ENCODE peak calls at places on chromosomes 16 and 17, in eight cellular contexts. V is mucosa of descending colon, P is Calu3, Y is H9, Z is epithelial cell of esophagus, U is activated B cell treated with CpG ODN at 0.5 μM for 24 hours, E is tibial nerve, G is uterus. Q is an unnamed sample.

GRCh38 chr17:70310251-70310672 is 140.9 kb downstream of the KCNJ2 start:
- DNase-seq in Z (no peak), U (no peak), Y (no peak), E (no peak), V (no peak), G (no peak), P (no peak), Q (no peak)

GRCh38 chr17:47286198-47286914 is 32.7 kb downstream of the ITGB3 start:
- DNase-seq in U (peak; percentile 50), Y (no peak), Z (no peak), G (no peak), V (no peak), P (no peak), E (no peak), Q (no peak)

GRCh38 chr17:27743288-27743885 is 56.9 kb downstream of the NOS2 start:
- DNase-seq in Z (no peak), U (no peak), V (no peak), E (no peak), P (no peak), G (no peak), Y (peak; percentile 14), Q (no peak)

GRCh38 chr16:67443299-67443698 is 12.4 kb downstream of the HSD11B2 start:
- DNase-seq in Z (no peak), Y (no peak), P (no peak), U (no peak), G (peak; percentile 94), V (no peak), E (peak; percentile 50), Q (no peak)

GRCh38 chr16:86604436-86605220 is 26.3 kb downstream of the FOXL1 start:
- DNase-seq in E (no peak), V (no peak), U (peak; percentile 44), P (no peak), Z (no peak), Y (no peak), G (no peak), Q (no peak)

GRCh38 chr16:53600076-53600475 is 97.1 kb upstream of the AKTIP start:
- DNase-seq in U (no peak), Z (no peak), Y (no peak), P (no peak), V (no peak), E (no peak), G (no peak), Q (no peak)

GRCh38 chr16:31664683-31665482 is 137.2 kb downstream of the AHSP start:
- DNase-seq in Y (no peak), G (no peak), P (no peak), E (no peak), V (no peak), Z (peak; percentile 47), U (no peak), Q (no peak)

GRCh38 chr17:81371910-81372760 is 23.1 kb upstream of the BAHCC1 start:
- DNase-seq in U (no peak), Z (no peak), V (no peak), P (peak; percentile 34), E (no peak), G (no peak), Y (peak; percentile 79), Q (no peak)

GRCh38 chr16:67990018-67990386 is 9.3 kb downstream of the DPEP2 start:
- DNase-seq in U (no peak), Y (no peak), G (no peak), P (no peak), Z (no peak), V (no peak), E (no peak), Q (no peak)

GRCh38 chr17:58092101-58092796 is 9.0 kb downstream of the DYNLL2 start:
- DNase-seq in G (no peak), U (no peak), P (no peak), Z (no peak), Y (no peak), V (no peak), E (no peak), Q (no peak)

GRCh38 chr17:46143827-46144236 is 49.4 kb downstream of the KANSL1 start:
- DNase-seq in E (no peak), Z (no peak), Y (no peak), U (no peak), G (no peak), P (no peak), V (no peak), Q (no peak)

GRCh38 chr17:51258756-51259573 is 884 bp downstream of the MBTD1 start:
- DNase-seq in V (peak; percentile 38), P (peak; percentile 39), Y (peak; percentile 61), U (no peak), G (peak; percentile 16), E (no peak), Z (no peak), Q (no peak)

GRCh38 chr17:34146440-34147043 is 108.5 kb upstream of the CCL2 start:
- DNase-seq in U (peak; percentile 21), E (no peak), G (no peak), P (peak; percentile 85), Y (peak; percentile 91), Z (peak; percentile 10), V (peak; percentile 81), Q (no peak)

GRCh38 chr17:48198950-48199541 is 91.5 kb downstream of the SNX11 start:
- DNase-seq in E (no peak), G (no peak), P (no peak), Y (no peak), U (no peak), V (peak; percentile 53), Z (no peak), Q (no peak)

GRCh38 chr17:30808785-30809286 is 15.7 kb downstream of the CRLF3 start:
- DNase-seq in Y (no peak), V (no peak), E (no peak), Z (no peak), P (no peak), G (no peak), U (no peak), Q (no peak)

GRCh38 chr17:40109471-40109824 is 9.1 kb upstream of the NR1D1 start:
- DNase-seq in P (no peak), U (no peak), Y (no peak), Z (peak; percentile 38), E (no peak), G (no peak), V (peak; percentile 58), Q (no peak)
- TF ChIP-seq CTCF in P (no peak), U (no peak), Y (peak; percentile 28), Z (no peak), E (no peak), G (no peak), V (no peak), Q (no peak)

GRCh38 chr16:77223184-77223583 is 24.0 kb downstream of the SYCE1L start:
- DNase-seq in P (no peak), E (no peak), Y (peak; percentile 77), U (no peak), G (no peak), Z (no peak), V (no peak), Q (no peak)
- TF ChIP-seq CTCF in P (peak; percentile 47), E (no peak), Y (peak; percentile 75), U (no peak), G (no peak), Z (peak; percentile 32), V (peak; percentile 23), Q (peak; percentile 29)

GRCh38 chr16:50557046-50557445 is 8.8 kb downstream of the NKD1 start:
- DNase-seq in P (no peak), G (no peak), E (no peak), Z (no peak), V (no peak), Y (no peak), U (no peak), Q (no peak)

GRCh38 chr16:50558913-50559312 is 10.7 kb downstream of the NKD1 start:
- DNase-seq in E (no peak), Z (no peak), U (no peak), G (no peak), P (no peak), V (no peak), Y (no peak), Q (no peak)

GRCh38 chr16:50555269-50555875 is 7.2 kb downstream of the NKD1 start:
- DNase-seq in E (no peak), P (no peak), Z (no peak), V (no peak), U (no peak), G (no peak), Y (no peak), Q (no peak)

GRCh38 chr16:50553731-50554360 is 5.7 kb downstream of the NKD1 start:
- DNase-seq in P (no peak), V (no peak), Y (no peak), Z (no peak), U (no peak), G (no peak), E (no peak), Q (no peak)

DNA sequence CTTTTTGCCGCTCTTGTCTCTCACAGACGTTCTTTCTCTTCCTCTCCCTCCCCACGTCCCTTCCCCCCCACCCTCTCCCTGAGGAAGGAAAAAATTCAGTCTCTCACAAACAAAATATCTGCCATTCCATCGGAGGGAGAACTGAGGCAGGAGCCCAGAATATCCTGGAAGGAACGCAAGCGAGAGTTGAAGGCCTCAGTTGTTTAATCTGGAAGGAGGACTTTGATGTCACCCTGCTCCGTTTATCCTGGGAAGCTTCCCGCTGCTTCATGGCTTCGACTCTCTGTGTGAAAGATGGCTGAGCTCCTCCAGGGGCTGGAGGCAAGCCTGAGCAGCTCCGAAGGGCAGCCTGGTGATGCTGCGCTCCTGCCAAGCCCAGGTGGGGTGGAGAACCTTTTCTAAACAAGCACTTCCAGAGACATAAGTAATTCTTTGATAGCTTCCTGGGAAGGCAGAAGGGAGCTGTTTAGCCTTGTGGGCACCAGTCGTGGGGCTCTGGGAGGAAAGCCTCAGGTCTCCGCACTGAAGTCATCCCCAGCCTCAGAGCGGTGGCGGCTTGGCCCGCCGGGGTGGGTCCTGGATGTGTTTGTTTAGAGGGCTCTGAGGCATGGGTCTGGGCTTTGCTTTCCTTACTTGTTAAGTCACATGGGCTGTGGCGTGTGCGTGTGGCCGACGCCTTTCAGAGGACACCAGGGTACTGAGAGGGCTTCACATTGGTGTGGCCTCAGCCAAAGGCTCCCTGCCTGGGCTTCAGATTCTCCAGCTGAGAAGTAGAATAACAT is 7.9 kb downstream of the NKD1 start:
- DNase-seq in E (no peak), V (no peak), U (no peak), Z (peak; percentile 11), Y (no peak), P (no peak), G (no peak), Q (no peak)
- TF ChIP-seq CTCF in E (no peak), V (no peak), U (no peak), Z (no peak), Y (no peak), P (no peak), G (no peak), Q (no peak)

GRCh38 chr17:76709077-76709950 is 1.5 kb downstream of the MXRA7 start:
- DNase-seq in P (no peak), E (peak; percentile 83), U (no peak), V (peak; percentile 66), G (peak; percentile 95), Y (peak; percentile 65), Z (peak; percentile 88), Q (peak; percentile 64)

GRCh38 chr17:76706817-76707216 is 3.9 kb downstream of the MXRA7 start:
- DNase-seq in U (no peak), G (no peak), Y (no peak), V (no peak), Z (no peak), P (no peak), E (no peak), Q (no peak)

GRCh38 chr17:76710863-76711611 is at the start of gene MXRA7:
- DNase-seq in Y (peak; percentile 86), P (peak; percentile 72), E (peak; percentile 65), V (peak; percentile 65), U (peak; percentile 73), Z (peak; percentile 67), G (peak; percentile 82), Q (peak; percentile 65)

GRCh38 chr17:76704799-76705198 is 6.0 kb downstream of the MXRA7 start:
- DNase-seq in E (no peak), U (no peak), Y (no peak), Z (no peak), G (no peak), P (no peak), V (no peak), Q (no peak)

GRCh38 chr17:76707985-76708807 is 2.6 kb downstream of the MXRA7 start:
- DNase-seq in Z (no peak), Y (peak; percentile 93), G (no peak), V (no peak), P (no peak), E (no peak), U (no peak), Q (no peak)
- TF ChIP-seq CTCF in Z (peak; percentile 21), Y (peak; percentile 89), G (no peak), V (no peak), P (no peak), E (peak; percentile 16), U (no peak), Q (no peak)